ENCODE peak calls at places on chromosome 22, in four cellular contexts. One of them, this sample, is unnamed.

GRCh38 chr22:42286205-42286604 is 15.8 kb upstream of the TCF20 start:
- DNase-seq in right atrium auricular region: no peak
- DNase-seq in thoracic aorta: no peak
- DNase-seq in tibial artery: no peak
- DNase-seq in this sample: no peak

GRCh38 chr22:49791682-49792081 is 36.0 kb downstream of the BRD1 start:
- DNase-seq in tibial artery: no peak
- DNase-seq in thoracic aorta: no peak
- DNase-seq in right atrium auricular region: no peak
- DNase-seq in this sample: no peak

GRCh38 chr22:20430641-20431519 is 6.7 kb downstream of the SCARF2 start:
- DNase-seq in thoracic aorta: no peak
- DNase-seq in tibial artery: peak
- DNase-seq in right atrium auricular region: peak
- DNase-seq in this sample: no peak

GRCh38 chr22:50436841-50437341 is 37.9 kb downstream of the SBF1 start:
- DNase-seq in thoracic aorta: no peak
- DNase-seq in tibial artery: no peak
- DNase-seq in right atrium auricular region: no peak
- DNase-seq in this sample: no peak

GRCh38 chr22:19745155-19746133 is 15.1 kb upstream of the TBX1 start:
- DNase-seq in tibial artery: no peak
- DNase-seq in thoracic aorta: no peak
- DNase-seq in right atrium auricular region: peak
- DNase-seq in this sample: no peak

GRCh38 chr22:48493733-48494132 is 1333.9 kb downstream of the BRD1 start:
- DNase-seq in right atrium auricular region: no peak
- DNase-seq in thoracic aorta: no peak
- DNase-seq in tibial artery: peak
- DNase-seq in this sample: no peak

GRCh38 chr22:27617214-27617881 is 184.2 kb downstream of the MN1 start:
- DNase-seq in right atrium auricular region: no peak
- DNase-seq in thoracic aorta: no peak
- DNase-seq in tibial artery: no peak
- DNase-seq in this sample: no peak

GRCh38 chr22:32736746-32737145 is 64.8 kb upstream of the TIMP3 start:
- DNase-seq in right atrium auricular region: no peak
- DNase-seq in tibial artery: no peak
- DNase-seq in thoracic aorta: no peak
- DNase-seq in this sample: no peak

GRCh38 chr22:43136255-43136654 is 6.9 kb downstream of the MCAT start:
- DNase-seq in right atrium auricular region: no peak
- DNase-seq in thoracic aorta: no peak
- DNase-seq in tibial artery: no peak
- DNase-seq in this sample: no peak

GRCh38 chr22:49979587-49980264 is 19.2 kb downstream of the PIM3 start:
- DNase-seq in thoracic aorta: no peak
- DNase-seq in tibial artery: peak
- DNase-seq in right atrium auricular region: no peak
- DNase-seq in this sample: no peak

GRCh38 chr22:36021649-36022048 is 7.0 kb downstream of the RBFOX2 start:
- DNase-seq in tibial artery: no peak
- DNase-seq in thoracic aorta: no peak
- DNase-seq in right atrium auricular region: no peak
- DNase-seq in this sample: no peak

GRCh38 chr22:17890245-17890671 is 116.0 kb upstream of the BID start:
- DNase-seq in right atrium auricular region: no peak
- DNase-seq in tibial artery: no peak
- DNase-seq in thoracic aorta: no peak
- DNase-seq in this sample: no peak

GRCh38 chr22:44878483-44879300 is 126.3 kb downstream of the ARHGAP8 start:
- DNase-seq in tibial artery: peak
- DNase-seq in right atrium auricular region: no peak
- DNase-seq in thoracic aorta: no peak
- DNase-seq in this sample: no peak

GRCh38 chr22:35477911-35478582 is 62.6 kb upstream of the RASD2 start:
- DNase-seq in right atrium auricular region: no peak
- DNase-seq in thoracic aorta: no peak
- DNase-seq in tibial artery: no peak
- DNase-seq in this sample: no peak

GRCh38 chr22:49671331-49672012 is 156.2 kb downstream of the BRD1 start:
- DNase-seq in right atrium auricular region: no peak
- DNase-seq in tibial artery: peak
- DNase-seq in thoracic aorta: no peak
- DNase-seq in this sample: no peak

GRCh38 chr22:17896552-17896951 is 122.3 kb upstream of the BID start:
- DNase-seq in right atrium auricular region: no peak
- DNase-seq in tibial artery: no peak
- DNase-seq in thoracic aorta: no peak
- DNase-seq in this sample: no peak

GRCh38 chr22:26199665-26200064 is 30.4 kb downstream of the SEZ6L start:
- DNase-seq in tibial artery: no peak
- DNase-seq in thoracic aorta: no peak
- DNase-seq in right atrium auricular region: no peak
- DNase-seq in this sample: no peak
- TF ChIP-seq CTCF in tibial artery: no peak
- TF ChIP-seq CTCF in thoracic aorta: no peak
- TF ChIP-seq CTCF in right atrium auricular region: no peak
- TF ChIP-seq CTCF in this sample: no peak

GRCh38 chr22:38709306-38709705 is 3.6 kb downstream of the GTPBP1 start:
- DNase-seq in right atrium auricular region: no peak
- DNase-seq in tibial artery: no peak
- DNase-seq in thoracic aorta: no peak
- DNase-seq in this sample: no peak

GRCh38 chr22:38706885-38707180 is 1.1 kb downstream of the GTPBP1 start:
- DNase-seq in thoracic aorta: no peak
- DNase-seq in right atrium auricular region: no peak
- DNase-seq in tibial artery: no peak
- DNase-seq in this sample: no peak

GRCh38 chr22:38707346-38707745 is 1.6 kb downstream of the GTPBP1 start:
- DNase-seq in tibial artery: no peak
- DNase-seq in thoracic aorta: no peak
- DNase-seq in right atrium auricular region: no peak
- DNase-seq in this sample: no peak

GRCh38 chr22:38706101-38706884 is 549 bp downstream of the GTPBP1 start:
- DNase-seq in tibial artery: peak
- DNase-seq in right atrium auricular region: peak
- DNase-seq in thoracic aorta: no peak
- DNase-seq in this sample: no peak

DNA sequence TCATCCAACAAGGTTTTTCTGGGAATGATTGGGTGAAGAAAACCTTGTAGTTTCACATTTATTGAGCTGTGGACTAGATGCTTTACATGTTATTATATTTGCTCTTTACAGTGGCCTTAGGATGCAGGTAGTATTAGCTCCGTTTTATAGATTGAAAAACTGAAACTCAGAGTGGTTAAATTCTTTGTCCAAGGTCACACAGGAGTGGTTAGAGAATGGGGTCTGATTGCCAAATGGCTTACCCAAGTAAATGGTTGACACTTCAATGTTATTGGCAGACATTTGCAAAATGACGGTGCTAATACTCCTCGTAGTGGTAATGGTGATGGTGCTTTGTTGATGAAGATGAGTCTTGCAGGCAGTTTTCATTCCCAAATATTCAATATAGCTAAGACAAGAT is 2.2 kb downstream of the GTPBP1 start:
- DNase-seq in thoracic aorta: no peak
- DNase-seq in right atrium auricular region: no peak
- DNase-seq in tibial artery: no peak
- DNase-seq in this sample: no peak
- TF ChIP-seq CTCF in thoracic aorta: no peak
- TF ChIP-seq CTCF in right atrium auricular region: no peak
- TF ChIP-seq CTCF in tibial artery: no peak
- TF ChIP-seq CTCF in this sample: no peak

GRCh38 chr22:46797355-46797754 is 34.9 kb downstream of the TBC1D22A start:
- DNase-seq in right atrium auricular region: no peak
- DNase-seq in tibial artery: peak
- DNase-seq in thoracic aorta: no peak
- DNase-seq in this sample: no peak
- TF ChIP-seq CTCF in right atrium auricular region: no peak
- TF ChIP-seq CTCF in tibial artery: no peak
- TF ChIP-seq CTCF in thoracic aorta: no peak
- TF ChIP-seq CTCF in this sample: no peak

GRCh38 chr22:38138961-38139360 is 28.5 kb upstream of the BAIAP2L2 start:
- DNase-seq in right atrium auricular region: no peak
- DNase-seq in tibial artery: peak
- DNase-seq in thoracic aorta: no peak
- DNase-seq in this sample: no peak

GRCh38 chr22:38135133-38135706 is 24.7 kb upstream of the BAIAP2L2 start:
- DNase-seq in tibial artery: peak
- DNase-seq in right atrium auricular region: no peak
- DNase-seq in thoracic aorta: no peak
- DNase-seq in this sample: peak

GRCh38 chr22:38133331-38133730 is 22.8 kb upstream of the BAIAP2L2 start:
- DNase-seq in right atrium auricular region: no peak
- DNase-seq in thoracic aorta: no peak
- DNase-seq in tibial artery: peak
- DNase-seq in this sample: no peak

GRCh38 chr22:38137876-38138687 is 27.6 kb upstream of the BAIAP2L2 start:
- DNase-seq in tibial artery: peak
- DNase-seq in thoracic aorta: no peak
- DNase-seq in right atrium auricular region: no peak
- DNase-seq in this sample: no peak

GRCh38 chr22:38136607-38137006 is 26.1 kb upstream of the BAIAP2L2 start:
- DNase-seq in right atrium auricular region: no peak
- DNase-seq in thoracic aorta: no peak
- DNase-seq in tibial artery: no peak
- DNase-seq in this sample: no peak
- TF ChIP-seq CTCF in right atrium auricular region: no peak
- TF ChIP-seq CTCF in thoracic aorta: peak
- TF ChIP-seq CTCF in tibial artery: no peak
- TF ChIP-seq CTCF in this sample: no peak

GRCh38 chr22:26585104-26585790 is 4.7 kb downstream of the TPST2 start:
- DNase-seq in thoracic aorta: no peak
- DNase-seq in tibial artery: peak
- DNase-seq in right atrium auricular region: peak
- DNase-seq in this sample: peak
- TF ChIP-seq CTCF in thoracic aorta: no peak
- TF ChIP-seq CTCF in tibial artery: no peak
- TF ChIP-seq CTCF in right atrium auricular region: peak
- TF ChIP-seq CTCF in this sample: peak

GRCh38 chr22:25896098-25896497 is 154.1 kb downstream of the MYO18B start:
- DNase-seq in right atrium auricular region: no peak
- DNase-seq in thoracic aorta: no peak
- DNase-seq in tibial artery: no peak
- DNase-seq in this sample: no peak
- TF ChIP-seq CTCF in right atrium auricular region: no peak
- TF ChIP-seq CTCF in thoracic aorta: no peak
- TF ChIP-seq CTCF in tibial artery: no peak
- TF ChIP-seq CTCF in this sample: no peak

DNA sequence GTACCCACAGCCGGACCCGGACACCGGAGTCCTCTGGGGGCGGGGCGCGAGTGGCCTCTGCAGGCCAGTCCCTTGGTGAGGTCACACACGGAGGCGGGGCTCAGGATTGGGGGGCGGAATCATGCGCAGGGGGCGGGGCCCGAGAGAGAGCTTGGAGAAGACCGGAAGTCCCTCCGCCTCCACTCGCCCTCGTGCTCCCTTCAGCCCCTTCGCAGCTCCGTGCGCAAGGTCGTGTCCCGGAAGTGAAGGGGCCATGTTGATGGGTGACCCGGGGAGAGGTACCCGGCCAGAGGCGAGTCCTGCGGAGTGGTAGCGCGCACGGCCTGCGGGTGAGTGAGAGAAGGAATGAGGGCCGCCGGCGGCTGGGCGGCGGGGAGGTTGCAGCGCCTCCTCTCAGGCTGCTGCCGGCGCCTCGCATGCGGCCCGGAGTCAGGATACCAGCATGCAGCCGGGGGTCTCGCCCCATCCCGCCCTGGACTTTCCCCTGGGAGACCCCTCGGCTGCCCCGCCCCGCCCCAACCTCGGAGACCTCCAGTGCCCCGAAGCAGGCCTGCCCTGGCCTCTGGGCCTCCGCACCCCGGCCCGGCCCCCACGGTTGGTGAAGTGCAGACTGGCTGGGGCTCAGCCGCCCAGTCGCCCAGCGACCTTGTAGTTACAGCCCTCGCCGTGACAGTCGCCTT is at the start of gene MIEF1:
- DNase-seq in tibial artery: peak
- DNase-seq in thoracic aorta: peak
- DNase-seq in right atrium auricular region: peak
- DNase-seq in this sample: peak
- TF ChIP-seq CTCF in tibial artery: no peak
- TF ChIP-seq CTCF in thoracic aorta: no peak
- TF ChIP-seq CTCF in right atrium auricular region: no peak
- TF ChIP-seq CTCF in this sample: no peak

GRCh38 chr22:37549704-37550059 is 10.6 kb upstream of the CDC42EP1 start:
- DNase-seq in tibial artery: peak
- DNase-seq in thoracic aorta: no peak
- DNase-seq in right atrium auricular region: no peak
- DNase-seq in this sample: no peak
- TF ChIP-seq CTCF in tibial artery: peak
- TF ChIP-seq CTCF in thoracic aorta: peak
- TF ChIP-seq CTCF in right atrium auricular region: peak
- TF ChIP-seq CTCF in this sample: peak

This sample was measured in AG09319.